ENCODE peak calls at places on chromosomes 3 and 15, in seven cellular contexts. B is IMR-90, T is mesendoderm, C is H1, K is H9, P is trophoblast cell, Z is mesenchymal stem cell. F is an unnamed sample.

GRCh38 chr3:82685761-82686160 is 924.3 kb upstream of the GBE1 start:
- DNase-seq in K (no peak), T (no peak), B (no peak), P (no peak), C (no peak), Z (no peak), F (no peak)

GRCh38 chr15:100880139-100880896 is 687 bp downstream of the ALDH1A3 start:
- DNase-seq in B (no peak), T (peak; percentile 53), C (peak; percentile 75), Z (peak; percentile 43), P (no peak), K (peak; percentile 60), F (no peak)

GRCh38 chr3:177136715-177137114 is 60.6 kb downstream of the TBL1XR1 start:
- DNase-seq in Z (no peak), B (no peak), P (peak; percentile 38), C (no peak), T (no peak), K (no peak), F (no peak)

GRCh38 chr3:114411811-114412803 is 118.3 kb downstream of the TIGIT start:
- DNase-seq in T (no peak), K (no peak), B (peak; percentile 87), C (no peak), P (no peak), Z (peak; percentile 64), F (no peak)

GRCh38 chr3:16132926-16133325 is 41.6 kb upstream of the GALNT15 start:
- DNase-seq in B (peak; percentile 64), P (no peak), T (no peak), C (no peak), K (no peak), Z (no peak), F (no peak)

GRCh38 chr3:127486337-127486944 is 104.1 kb downstream of the TPRA1 start:
- DNase-seq in C (peak; percentile 30), K (peak; percentile 11), P (no peak), Z (no peak), B (no peak), T (no peak), F (no peak)

GRCh38 chr15:73286356-73286755 is 82.4 kb downstream of the HCN4 start:
- DNase-seq in B (peak; percentile 15), C (no peak), K (no peak), T (no peak), Z (no peak), P (no peak), F (no peak)

GRCh38 chr3:23475446-23475845 is 272.3 kb downstream of the UBE2E2 start:
- DNase-seq in C (no peak), P (no peak), T (no peak), Z (no peak), K (no peak), B (no peak), F (no peak)

GRCh38 chr3:42683875-42684593 is 1.3 kb upstream of the KLHL40 start:
- DNase-seq in B (peak; percentile 97), K (no peak), Z (peak; percentile 95), C (no peak), T (peak; percentile 78), P (peak; percentile 88), F (no peak)

GRCh38 chr3:152961323-152961722 is 126.4 kb downstream of the P2RY1 start:
- DNase-seq in C (no peak), T (peak; percentile 60), B (peak; percentile 0), P (no peak), K (no peak), Z (peak; percentile 39), F (no peak)

GRCh38 chr3:22159004-22159695 is 408.1 kb upstream of the ZNF385D start:
- DNase-seq in T (no peak), K (no peak), P (no peak), Z (no peak), C (no peak), B (no peak), F (no peak)

GRCh38 chr3:71809321-71809720 is 24.4 kb upstream of the PROK2 start:
- DNase-seq in P (no peak), Z (no peak), B (no peak), T (no peak), C (peak; percentile 16), K (no peak), F (no peak)

GRCh38 chr3:62229908-62230307 is 143.4 kb downstream of the FEZF2 start:
- DNase-seq in B (no peak), Z (peak; percentile 8), K (no peak), T (peak; percentile 56), P (no peak), C (no peak), F (no peak)

GRCh38 chr15:89556413-89557262 is 18.6 kb upstream of the TICRR start:
- DNase-seq in T (peak; percentile 79), Z (peak; percentile 77), B (peak; percentile 77), C (peak; percentile 78), P (peak; percentile 64), K (peak; percentile 75), F (peak; percentile 82)

GRCh38 chr15:100764778-100765457 is 114.7 kb upstream of the ALDH1A3 start:
- DNase-seq in T (no peak), P (no peak), C (peak; percentile 44), K (no peak), Z (peak; percentile 21), B (peak; percentile 79), F (no peak)

GRCh38 chr15:42724276-42724675 is 12.7 kb downstream of the CDAN1 start:
- DNase-seq in P (no peak), B (no peak), C (peak; percentile 26), K (no peak), Z (no peak), T (no peak), F (no peak)

GRCh38 chr15:90114451-90114901 is 12.2 kb upstream of the IDH2 start:
- DNase-seq in K (no peak), Z (peak; percentile 26), P (peak; percentile 74), C (no peak), B (no peak), T (no peak), F (no peak)

GRCh38 chr3:157388051-157388450 is 48.6 kb upstream of the PTX3 start:
- DNase-seq in P (no peak), K (no peak), B (peak; percentile 35), Z (no peak), T (no peak), C (no peak), F (no peak)

DNA sequence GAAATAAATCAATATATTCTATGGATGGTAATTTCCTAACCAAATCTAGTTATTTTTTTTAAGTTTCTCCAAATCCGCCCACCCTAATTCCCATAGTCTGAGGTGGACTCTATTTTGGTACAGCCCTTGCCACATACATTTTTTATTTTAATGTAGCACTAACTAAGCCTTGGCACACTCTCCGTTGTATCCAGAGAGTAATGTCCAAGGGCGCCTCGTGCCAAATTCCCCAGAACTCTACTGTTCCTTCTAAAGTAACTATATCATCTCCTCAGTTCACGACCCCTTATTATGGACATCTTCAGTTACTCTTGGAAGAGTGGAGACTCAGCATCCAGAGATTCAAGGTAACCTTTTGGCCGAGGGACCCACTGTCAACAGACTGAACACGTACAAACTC is 1.3 kb downstream of the VGLL3 start:
- DNase-seq in C (no peak), B (peak; percentile 38), T (no peak), P (no peak), Z (no peak), K (no peak), F (no peak)
- H3K23ac ChIP-seq in C (no peak overlapping the region), B (peak overlapping the region; percentile 98), T (no peak overlapping the region), P (no peak overlapping the region), Z (no peak overlapping the region), K (no peak overlapping the region), F (no peak overlapping the region)

DNA sequence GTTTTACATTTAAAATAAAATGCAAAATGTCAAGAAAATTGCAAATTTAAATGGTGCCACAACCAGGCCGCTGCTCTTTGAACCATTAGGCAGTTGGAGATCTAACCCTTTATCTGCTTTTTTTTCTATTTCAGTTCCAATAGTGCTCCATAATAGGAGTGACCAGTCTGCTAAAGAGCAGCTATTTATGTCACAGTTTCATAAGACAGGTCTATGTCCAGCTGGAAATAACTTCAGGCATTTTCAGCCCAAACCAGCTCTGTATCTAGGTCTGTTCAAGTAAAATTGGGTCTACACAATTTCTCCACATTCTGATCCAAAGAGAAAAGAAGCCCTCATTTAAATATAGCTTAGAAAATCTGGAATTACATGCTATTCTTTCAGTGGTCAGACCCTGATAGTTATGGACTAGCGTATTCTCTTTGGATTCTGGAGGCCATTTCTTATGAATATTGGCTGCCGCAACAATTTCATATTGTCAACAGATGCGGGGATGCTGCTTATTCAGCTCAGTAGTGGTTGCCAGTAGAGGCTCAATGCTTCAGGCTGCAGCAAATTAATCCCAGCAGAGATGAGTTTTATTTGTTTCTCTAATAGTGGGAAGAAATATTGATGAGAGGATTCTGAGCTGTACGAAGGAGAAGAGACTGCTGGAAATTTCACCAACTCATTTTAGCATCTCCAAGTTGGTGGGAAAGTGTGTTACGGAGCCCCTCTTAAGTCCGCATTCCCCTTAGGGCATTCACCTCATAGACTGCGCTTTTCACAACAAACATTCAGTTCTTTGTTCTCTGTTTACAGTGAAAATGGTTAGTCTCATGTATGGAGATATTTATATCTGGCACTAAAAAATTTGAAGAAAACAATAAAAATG is 887.0 kb downstream of the ROBO1 start:
- DNase-seq in C (no peak), B (no peak), Z (no peak), K (no peak), P (no peak), T (no peak), F (no peak)
- H3K27ac ChIP-seq in C (no peak overlapping the region), B (no peak overlapping the region), Z (no peak overlapping the region), K (no peak overlapping the region), P (no peak overlapping the region), T (no peak overlapping the region), F (no peak overlapping the region)

GRCh38 chr15:34684351-34684750 is 70.4 kb downstream of the GJD2 start:
- DNase-seq in Z (no peak), T (no peak), P (no peak), K (no peak), B (no peak), C (no peak), F (no peak)

GRCh38 chr15:34679326-34679725 is 75.5 kb downstream of the GJD2 start:
- DNase-seq in Z (no peak), C (no peak), K (no peak), P (no peak), B (peak; percentile 15), T (no peak), F (no peak)

GRCh38 chr15:34682673-34683072 is 72.1 kb downstream of the GJD2 start:
- DNase-seq in B (peak; percentile 76), T (no peak), Z (no peak), C (no peak), K (no peak), P (no peak), F (no peak)
- H3K23ac ChIP-seq in B (no peak overlapping the region), T (no peak overlapping the region), Z (no peak overlapping the region), C (no peak overlapping the region), K (no peak overlapping the region), P (no peak overlapping the region), F (no peak overlapping the region)

GRCh38 chr3:72903004-72903403 is 15.2 kb downstream of the GXYLT2 start:
- DNase-seq in K (no peak), C (no peak), B (peak; percentile 93), Z (peak; percentile 84), P (peak; percentile 68), T (peak; percentile 81), F (no peak)

GRCh38 chr3:72907851-72908620 is 20.2 kb downstream of the GXYLT2 start:
- DNase-seq in K (no peak), B (peak; percentile 86), Z (peak; percentile 44), T (no peak), C (no peak), P (no peak), F (no peak)

GRCh38 chr3:72907131-72907697 is 19.4 kb downstream of the GXYLT2 start:
- DNase-seq in T (no peak), C (no peak), B (peak; percentile 72), K (no peak), Z (no peak), P (no peak), F (no peak)

GRCh38 chr3:72904156-72904555 is 16.3 kb downstream of the GXYLT2 start:
- DNase-seq in K (no peak), P (no peak), C (no peak), T (no peak), B (no peak), Z (no peak), F (no peak)

GRCh38 chr3:72906154-72906553 is 18.3 kb downstream of the GXYLT2 start:
- DNase-seq in B (no peak), P (no peak), K (peak; percentile 34), T (no peak), Z (no peak), C (no peak), F (no peak)
- H3K27ac ChIP-seq in B (no peak overlapping the region), P (no peak overlapping the region), K (no peak overlapping the region), T (no peak overlapping the region), Z (no peak overlapping the region), C (no peak overlapping the region), F (no peak overlapping the region)

F was measured in neuronal stem cell.